ENCODE peak calls at places on chromosomes 3 and 15, in five cellular contexts. R is GM23338, P is cardiac fibroblast, T is Caco-2, Z is DND-41. G is an unnamed sample.
A peak's percentile ranks its signal among the peaks of the same experiment; 100 is the strongest.

GRCh38 chr15:63504979-63505841 is 817 bp downstream of the USP3 start:
- DNase-seq in R (peak; percentile 70), P (peak; percentile 57), T (peak; percentile 60), Z (peak; percentile 51), G (peak; percentile 47)

GRCh38 chr3:131812433-131812832 is 222.4 kb downstream of the CPNE4 start:
- DNase-seq in R (no peak), P (no peak), T (no peak), Z (no peak), G (no peak)

GRCh38 chr3:8656240-8656639 is 11.6 kb upstream of the SSUH2 start:
- DNase-seq in R (no peak), P (no peak), T (no peak), Z (no peak), G (no peak)

GRCh38 chr3:34260266-34260990 is 462.0 kb downstream of the PDCD6IP start:
- DNase-seq in R (peak; percentile 73), P (peak; percentile 61), T (peak; percentile 45), Z (peak; percentile 73), G (peak; percentile 51)

GRCh38 chr3:147906275-147906674 is 497.1 kb downstream of the ZIC1 start:
- DNase-seq in R (no peak), P (peak; percentile 12), T (no peak), Z (no peak), G (no peak)

GRCh38 chr3:134864644-134865043 is 69.6 kb downstream of the EPHB1 start:
- DNase-seq in R (no peak), P (peak; percentile 5), T (no peak), Z (no peak), G (no peak)

GRCh38 chr3:196186661-196187573 is 24.3 kb downstream of the ZDHHC19 start:
- DNase-seq in R (peak; percentile 94), P (no peak), T (no peak), Z (peak; percentile 45), G (no peak)

GRCh38 chr3:173588547-173588946 is 191.0 kb downstream of the NLGN1 start:
- DNase-seq in R (no peak), P (no peak), T (no peak), Z (no peak), G (no peak)

GRCh38 chr15:67506775-67507747 is 13.9 kb upstream of the C15orf61 start:
- DNase-seq in R (no peak), P (peak; percentile 72), T (no peak), Z (no peak), G (no peak)

GRCh38 chr3:13152826-13153710 is 79.8 kb upstream of the IQSEC1 start:
- DNase-seq in R (peak; percentile 21), P (no peak), T (peak; percentile 9), Z (no peak), G (no peak)

GRCh38 chr3:17110665-17111396 is 226.1 kb downstream of the PLCL2 start:
- DNase-seq in R (no peak), P (no peak), T (no peak), Z (no peak), G (no peak)

GRCh38 chr15:77500986-77501385 is 80.3 kb downstream of the HMG20A start:
- DNase-seq in R (no peak), P (peak; percentile 42), T (no peak), Z (no peak), G (no peak)

GRCh38 chr3:177312491-177312890 is 115.2 kb upstream of the TBL1XR1 start:
- DNase-seq in R (no peak), P (no peak), T (no peak), Z (no peak), G (no peak)

GRCh38 chr3:14303336-14304100 is 98.9 kb upstream of the SLC6A6 start:
- DNase-seq in R (no peak), P (peak; percentile 14), T (no peak), Z (no peak), G (no peak)

GRCh38 chr3:52021869-52022268 is 26.2 kb upstream of the RPL29 start:
- DNase-seq in R (no peak), P (no peak), T (no peak), Z (no peak), G (no peak)

GRCh38 chr15:82197734-82198594 is 64.6 kb downstream of the EFL1 start:
- DNase-seq in R (peak; percentile 91), P (peak; percentile 81), T (peak; percentile 57), Z (peak; percentile 58), G (peak; percentile 45)

GRCh38 chr3:48820626-48821324 is 26.9 kb downstream of the PRKAR2A start:
- DNase-seq in R (no peak), P (peak; percentile 86), T (no peak), Z (no peak), G (no peak)

GRCh38 chr3:157300091-157300490 is 136.6 kb upstream of the PTX3 start:
- DNase-seq in R (no peak), P (peak; percentile 62), T (no peak), Z (no peak), G (no peak)

GRCh38 chr3:12730511-12731234 is 28.4 kb downstream of the TMEM40 start:
- DNase-seq in R (no peak), P (no peak), T (no peak), Z (no peak), G (no peak)

GRCh38 chr3:42051384-42052131 is 39.6 kb upstream of the TRAK1 start:
- DNase-seq in R (no peak), P (peak; percentile 69), T (no peak), Z (no peak), G (no peak)

GRCh38 chr3:197501879-197502620 is 53.7 kb downstream of the BDH1 start:
- DNase-seq in R (peak; percentile 90), P (peak; percentile 73), T (no peak), Z (peak; percentile 36), G (peak; percentile 20)

GRCh38 chr15:63752075-63752684 is 81.6 kb downstream of the HERC1 start:
- DNase-seq in R (peak; percentile 71), P (peak; percentile 73), T (no peak), Z (peak; percentile 27), G (peak; percentile 61)

GRCh38 chr3:87228316-87228715 is 1.2 kb downstream of the CHMP2B start:
- DNase-seq in R (no peak), P (peak; percentile 31), T (no peak), Z (no peak), G (no peak)

GRCh38 chr15:73165844-73166243 is 113.6 kb downstream of the NEO1 start:
- DNase-seq in R (no peak), P (no peak), T (no peak), Z (no peak), G (no peak)

GRCh38 chr15:74768771-74769342 is 13.0 kb upstream of the CSK start:
- DNase-seq in R (peak; percentile 81), P (peak; percentile 61), T (peak; percentile 74), Z (peak; percentile 67), G (no peak)

GRCh38 chr3:130834476-130834875 is 59.4 kb upstream of the ATP2C1 start:
- DNase-seq in R (no peak), P (peak; percentile 55), T (no peak), Z (no peak), G (no peak)

GRCh38 chr15:74182131-74182530 is 8.6 kb downstream of the ISLR start:
- DNase-seq in R (no peak), P (no peak), T (no peak), Z (no peak), G (no peak)

GRCh38 chr15:99998661-99999101 is 265.4 kb upstream of the LYSMD4 start:
- DNase-seq in R (no peak), P (no peak), T (no peak), Z (no peak), G (no peak)

GRCh38 chr3:124860599-124860998 is 26.6 kb downstream of the ITGB5 start:
- DNase-seq in R (no peak), P (peak; percentile 97), T (no peak), Z (no peak), G (no peak)

GRCh38 chr15:74799255-74799842 is 13.3 kb upstream of the LMAN1L start:
- DNase-seq in R (no peak), P (no peak), T (peak; percentile 26), Z (no peak), G (no peak)

GRCh38 chr15:37891754-37892368 is 42.6 kb upstream of the TMCO5A start:
- DNase-seq in R (peak; percentile 83), P (peak; percentile 72), T (no peak), Z (no peak), G (peak; percentile 35)

GRCh38 chr3:177529716-177530335 is 332.5 kb upstream of the TBL1XR1 start:
- DNase-seq in R (no peak), P (peak; percentile 87), T (no peak), Z (no peak), G (no peak)

GRCh38 chr15:22963546-22964125 is 16.5 kb downstream of the CYFIP1 start:
- DNase-seq in R (no peak), P (no peak), T (no peak), Z (no peak), G (no peak)

GRCh38 chr3:123446610-123447109 is 2.2 kb downstream of the ADCY5 start:
- DNase-seq in R (no peak), P (no peak), T (no peak), Z (no peak), G (no peak)

GRCh38 chr3:81728766-81729544 is 32.5 kb downstream of the GBE1 start:
- DNase-seq in R (no peak), P (peak; percentile 61), T (no peak), Z (no peak), G (no peak)
- H3K4me3 ChIP-seq in R (no peak overlapping the region), P (no peak overlapping the region), T (no peak overlapping the region), Z (no peak overlapping the region), G (no peak overlapping the region)

GRCh38 chr15:34336947-34337556 is 529 bp downstream of the SLC12A6 start:
- DNase-seq in R (peak; percentile 43), P (no peak), T (no peak), Z (peak; percentile 24), G (no peak)

GRCh38 chr15:34337557-34338306 is at the start of gene SLC12A6:
- DNase-seq in R (peak; percentile 93), P (peak; percentile 91), T (peak; percentile 91), Z (peak; percentile 86), G (peak; percentile 54)

GRCh38 chr15:34334676-34335075 is 2.9 kb downstream of the SLC12A6 start:
- DNase-seq in R (no peak), P (no peak), T (no peak), Z (no peak), G (no peak)

GRCh38 chr15:34336333-34336732 is 1.2 kb downstream of the SLC12A6 start:
- DNase-seq in R (no peak), P (no peak), T (no peak), Z (no peak), G (no peak)

GRCh38 chr15:34335176-34335575 is 2.4 kb downstream of the SLC12A6 start:
- DNase-seq in R (no peak), P (peak; percentile 35), T (no peak), Z (no peak), G (no peak)
- H3K4me3 ChIP-seq in R (no peak overlapping the region), P (no peak overlapping the region), T (no peak overlapping the region), Z (no peak overlapping the region), G (no peak overlapping the region)

GRCh38 chr3:80307844-80308243 is 540.0 kb upstream of the ROBO1 start:
- DNase-seq in R (peak; percentile 52), P (no peak), T (no peak), Z (no peak), G (no peak)
- H3K4me3 ChIP-seq in R (no peak overlapping the region), P (no peak overlapping the region), T (no peak overlapping the region), Z (no peak overlapping the region), G (no peak overlapping the region)

DNA sequence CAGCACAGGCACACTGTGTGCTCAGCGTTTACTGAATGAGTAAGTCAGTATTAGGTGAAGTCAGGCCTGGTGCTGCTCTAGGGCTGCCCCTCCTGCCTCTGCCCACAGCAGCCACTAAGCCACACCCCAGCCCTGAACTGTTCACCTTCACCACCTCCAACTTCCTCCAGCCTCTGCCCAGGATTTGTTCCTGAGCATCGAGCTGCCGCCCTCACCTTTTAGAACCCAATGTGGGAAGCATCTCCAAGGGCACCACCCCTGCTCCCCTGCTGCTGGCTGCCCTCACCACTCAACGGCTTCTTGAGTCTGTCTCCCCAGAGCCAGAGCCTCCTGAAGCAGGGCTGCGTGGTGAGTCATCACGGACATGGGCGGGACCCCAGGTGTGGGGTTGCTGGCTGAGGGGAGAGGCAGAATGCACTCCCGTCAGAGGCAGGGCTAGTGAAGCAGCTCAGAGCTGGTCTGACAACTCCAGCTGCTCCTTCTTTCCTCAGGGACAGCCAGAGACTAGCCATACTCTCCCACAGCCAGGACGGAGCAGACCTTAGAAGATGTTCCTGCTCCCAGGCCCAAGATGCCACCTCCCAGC is 5.8 kb downstream of the HYAL2 start:
- DNase-seq in R (no peak), P (no peak), T (peak; percentile 80), Z (no peak), G (no peak)
- H3K4me3 ChIP-seq in R (no peak overlapping the region), P (no peak overlapping the region), T (no peak overlapping the region), Z (no peak overlapping the region), G (no peak overlapping the region)